ENCODE peak calls at places on chromosomes 5 and 9, in four cellular contexts. One of them, this sample, is unnamed.

GRCh38 chr9:76049341-76049740 is 158.9 kb downstream of the PCSK5 start:
- DNase-seq in left ventricle myocardium inferior: no peak
- DNase-seq in DND-41: no peak
- DNase-seq in transverse colon: peak; percentile 80
- DNase-seq in this sample: no peak

GRCh38 chr9:95515272-95516113 is 1.3 kb downstream of the PTCH1 start:
- DNase-seq in left ventricle myocardium inferior: no peak
- DNase-seq in DND-41: no peak
- DNase-seq in transverse colon: peak; percentile 37
- DNase-seq in this sample: no peak

GRCh38 chr5:171115519-171115918 is 193.5 kb upstream of the TLX3 start:
- DNase-seq in left ventricle myocardium inferior: no peak
- DNase-seq in DND-41: no peak
- DNase-seq in transverse colon: no peak
- DNase-seq in this sample: no peak

GRCh38 chr5:32223972-32224608 is 50.0 kb upstream of the GOLPH3 start:
- DNase-seq in left ventricle myocardium inferior: no peak
- DNase-seq in DND-41: no peak
- DNase-seq in transverse colon: no peak
- DNase-seq in this sample: peak; percentile 40

GRCh38 chr9:129340427-129341196 is 162.6 kb upstream of the IER5L start:
- DNase-seq in left ventricle myocardium inferior: no peak
- DNase-seq in DND-41: no peak
- DNase-seq in transverse colon: no peak
- DNase-seq in this sample: no peak

GRCh38 chr5:7995688-7996294 is 126.8 kb downstream of the MTRR start:
- DNase-seq in left ventricle myocardium inferior: no peak
- DNase-seq in DND-41: no peak
- DNase-seq in transverse colon: no peak
- DNase-seq in this sample: no peak

GRCh38 chr9:80410106-80410505 is 838.3 kb downstream of the TLE4 start:
- DNase-seq in left ventricle myocardium inferior: no peak
- DNase-seq in DND-41: no peak
- DNase-seq in transverse colon: no peak
- DNase-seq in this sample: no peak

GRCh38 chr5:139251281-139251687 is 42.3 kb upstream of the MATR3 start:
- DNase-seq in left ventricle myocardium inferior: no peak
- DNase-seq in DND-41: peak; percentile 18
- DNase-seq in transverse colon: peak; percentile 29
- DNase-seq in this sample: no peak

GRCh38 chr9:100714372-100715099 is 136.7 kb downstream of the CAVIN4 start:
- DNase-seq in left ventricle myocardium inferior: peak; percentile 30
- DNase-seq in DND-41: peak; percentile 50
- DNase-seq in transverse colon: peak; percentile 50
- DNase-seq in this sample: peak; percentile 17

GRCh38 chr9:132181796-132182521 is 20.1 kb downstream of the NTNG2 start:
- DNase-seq in left ventricle myocardium inferior: peak; percentile 58
- DNase-seq in DND-41: no peak
- DNase-seq in transverse colon: no peak
- DNase-seq in this sample: no peak

GRCh38 chr5:120604898-120605297 is 140.8 kb downstream of the PRR16 start:
- DNase-seq in left ventricle myocardium inferior: no peak
- DNase-seq in DND-41: no peak
- DNase-seq in transverse colon: no peak
- DNase-seq in this sample: peak; percentile 83

GRCh38 chr5:14628346-14628745 is 36.2 kb upstream of the OTULIN start:
- DNase-seq in left ventricle myocardium inferior: no peak
- DNase-seq in DND-41: peak; percentile 73
- DNase-seq in transverse colon: no peak
- DNase-seq in this sample: peak; percentile 35

GRCh38 chr5:62385136-62385535 is 18.6 kb downstream of the DIMT1 start:
- DNase-seq in left ventricle myocardium inferior: no peak
- DNase-seq in DND-41: no peak
- DNase-seq in transverse colon: no peak
- DNase-seq in this sample: no peak

GRCh38 chr9:97632406-97632991 is 669 bp downstream of the TSTD2 start:
- DNase-seq in left ventricle myocardium inferior: peak; percentile 39
- DNase-seq in DND-41: peak; percentile 39
- DNase-seq in transverse colon: peak; percentile 60
- DNase-seq in this sample: peak; percentile 56

GRCh38 chr9:85163415-85163814 is 493.9 kb downstream of the NTRK2 start:
- DNase-seq in left ventricle myocardium inferior: no peak
- DNase-seq in DND-41: no peak
- DNase-seq in transverse colon: no peak
- DNase-seq in this sample: no peak

GRCh38 chr9:6415266-6415665 is 2.3 kb downstream of the UHRF2 start:
- DNase-seq in left ventricle myocardium inferior: no peak
- DNase-seq in DND-41: no peak
- DNase-seq in transverse colon: no peak
- DNase-seq in this sample: no peak

GRCh38 chr9:74555015-74555414 is 57.9 kb downstream of the RORB start:
- DNase-seq in left ventricle myocardium inferior: no peak
- DNase-seq in DND-41: no peak
- DNase-seq in transverse colon: no peak
- DNase-seq in this sample: no peak

GRCh38 chr9:111938427-111938800 is 41.8 kb downstream of the UGCG start:
- DNase-seq in left ventricle myocardium inferior: no peak
- DNase-seq in DND-41: no peak
- DNase-seq in transverse colon: no peak
- DNase-seq in this sample: no peak

GRCh38 chr5:172692981-172693380 is 51.9 kb downstream of the NEURL1B start:
- DNase-seq in left ventricle myocardium inferior: no peak
- DNase-seq in DND-41: no peak
- DNase-seq in transverse colon: no peak
- DNase-seq in this sample: no peak

GRCh38 chr5:68683632-68684035 is 410.2 kb upstream of the SLC30A5 start:
- DNase-seq in left ventricle myocardium inferior: no peak
- DNase-seq in DND-41: no peak
- DNase-seq in transverse colon: no peak
- DNase-seq in this sample: peak; percentile 90

GRCh38 chr5:173880306-173880985 is 7.7 kb upstream of the CPEB4 start:
- DNase-seq in left ventricle myocardium inferior: no peak
- DNase-seq in DND-41: no peak
- DNase-seq in transverse colon: no peak
- DNase-seq in this sample: no peak

GRCh38 chr5:143913008-143913752 is 101.2 kb downstream of the HMHB1 start:
- DNase-seq in left ventricle myocardium inferior: no peak
- DNase-seq in DND-41: no peak
- DNase-seq in transverse colon: no peak
- DNase-seq in this sample: no peak

GRCh38 chr5:128279345-128279744 is 195.8 kb downstream of the SLC12A2 start:
- DNase-seq in left ventricle myocardium inferior: no peak
- DNase-seq in DND-41: no peak
- DNase-seq in transverse colon: no peak
- DNase-seq in this sample: no peak

GRCh38 chr5:96940586-96940985 is 4.7 kb downstream of the LNPEP start:
- DNase-seq in left ventricle myocardium inferior: no peak
- DNase-seq in DND-41: no peak
- DNase-seq in transverse colon: no peak
- DNase-seq in this sample: no peak
- TF ChIP-seq CTCF in left ventricle myocardium inferior: no peak
- TF ChIP-seq CTCF in DND-41: no peak
- TF ChIP-seq CTCF in transverse colon: no peak
- TF ChIP-seq CTCF in this sample: no peak

GRCh38 chr9:4276856-4277255 is 23.0 kb downstream of the GLIS3 start:
- DNase-seq in left ventricle myocardium inferior: no peak
- DNase-seq in DND-41: no peak
- DNase-seq in transverse colon: no peak
- DNase-seq in this sample: no peak

GRCh38 chr9:4266602-4267001 is 33.3 kb downstream of the GLIS3 start:
- DNase-seq in left ventricle myocardium inferior: no peak
- DNase-seq in DND-41: no peak
- DNase-seq in transverse colon: no peak
- DNase-seq in this sample: no peak

GRCh38 chr9:4269872-4270271 is 30.0 kb downstream of the GLIS3 start:
- DNase-seq in left ventricle myocardium inferior: no peak
- DNase-seq in DND-41: no peak
- DNase-seq in transverse colon: no peak
- DNase-seq in this sample: no peak

GRCh38 chr9:4277531-4277991 is 22.3 kb downstream of the GLIS3 start:
- DNase-seq in left ventricle myocardium inferior: no peak
- DNase-seq in DND-41: no peak
- DNase-seq in transverse colon: no peak
- DNase-seq in this sample: no peak

GRCh38 chr9:4272141-4272540 is 27.7 kb downstream of the GLIS3 start:
- DNase-seq in left ventricle myocardium inferior: no peak
- DNase-seq in DND-41: no peak
- DNase-seq in transverse colon: no peak
- DNase-seq in this sample: no peak
- H3K4me3 ChIP-seq in left ventricle myocardium inferior: no peak overlapping the region
- H3K4me3 ChIP-seq in DND-41: no peak overlapping the region
- H3K4me3 ChIP-seq in transverse colon: no peak overlapping the region
- H3K4me3 ChIP-seq in this sample: no peak overlapping the region

GRCh38 chr5:38404667-38405276 is 146.4 kb downstream of the EGFLAM start:
- DNase-seq in left ventricle myocardium inferior: no peak
- DNase-seq in DND-41: no peak
- DNase-seq in transverse colon: no peak
- DNase-seq in this sample: no peak
- TF ChIP-seq CTCF in left ventricle myocardium inferior: peak; percentile 40
- TF ChIP-seq CTCF in DND-41: peak; percentile 37
- TF ChIP-seq CTCF in transverse colon: no peak
- TF ChIP-seq CTCF in this sample: peak; percentile 21

GRCh38 chr5:124261133-124261532 is 485.3 kb downstream of the ZNF608 start:
- DNase-seq in left ventricle myocardium inferior: no peak
- DNase-seq in DND-41: no peak
- DNase-seq in transverse colon: no peak
- DNase-seq in this sample: no peak

GRCh38 chr5:124264499-124264898 is 481.9 kb downstream of the ZNF608 start:
- DNase-seq in left ventricle myocardium inferior: no peak
- DNase-seq in DND-41: no peak
- DNase-seq in transverse colon: no peak
- DNase-seq in this sample: no peak

GRCh38 chr5:124262443-124262842 is 484.0 kb downstream of the ZNF608 start:
- DNase-seq in left ventricle myocardium inferior: no peak
- DNase-seq in DND-41: no peak
- DNase-seq in transverse colon: no peak
- DNase-seq in this sample: no peak

GRCh38 chr5:124263172-124263571 is 483.3 kb downstream of the ZNF608 start:
- DNase-seq in left ventricle myocardium inferior: no peak
- DNase-seq in DND-41: no peak
- DNase-seq in transverse colon: no peak
- DNase-seq in this sample: no peak

GRCh38 chr5:124263680-124264491 is 482.6 kb downstream of the ZNF608 start:
- DNase-seq in left ventricle myocardium inferior: no peak
- DNase-seq in DND-41: no peak
- DNase-seq in transverse colon: no peak
- DNase-seq in this sample: no peak
- H3K4me3 ChIP-seq in left ventricle myocardium inferior: no peak overlapping the region
- H3K4me3 ChIP-seq in DND-41: no peak overlapping the region
- H3K4me3 ChIP-seq in transverse colon: no peak overlapping the region
- H3K4me3 ChIP-seq in this sample: no peak overlapping the region

DNA sequence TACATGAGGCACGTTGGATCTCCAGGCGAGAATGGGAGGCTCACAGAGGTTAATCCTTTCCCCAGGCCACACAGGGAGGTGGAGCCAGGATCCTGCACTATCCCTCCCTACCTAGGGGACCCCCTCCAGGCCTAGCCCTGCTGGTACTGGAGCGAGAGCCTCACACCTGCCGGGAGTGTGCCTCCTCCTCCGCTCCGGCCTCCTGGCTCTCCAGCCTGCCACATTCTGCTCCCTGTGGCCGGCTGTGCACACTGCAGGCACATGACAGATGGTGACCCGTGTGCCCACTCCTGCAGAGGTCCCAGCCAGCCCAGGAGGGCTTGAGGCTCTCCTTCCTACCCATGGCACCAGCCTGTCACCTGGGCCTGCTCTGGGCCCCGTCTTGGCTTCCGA is 93.4 kb downstream of the RXRA start:
- DNase-seq in left ventricle myocardium inferior: no peak
- DNase-seq in DND-41: no peak
- DNase-seq in transverse colon: no peak
- DNase-seq in this sample: no peak
- TF ChIP-seq CTCF in left ventricle myocardium inferior: peak; percentile 41
- TF ChIP-seq CTCF in DND-41: peak; percentile 41
- TF ChIP-seq CTCF in transverse colon: peak; percentile 24
- TF ChIP-seq CTCF in this sample: peak; percentile 34

GRCh38 chr9:124774131-124774978 is 2.6 kb upstream of the OLFML2A start:
- DNase-seq in left ventricle myocardium inferior: peak; percentile 87
- DNase-seq in DND-41: peak; percentile 80
- DNase-seq in transverse colon: peak; percentile 89
- DNase-seq in this sample: peak; percentile 70
- H3K4me3 ChIP-seq in left ventricle myocardium inferior: no peak overlapping the region
- H3K4me3 ChIP-seq in DND-41: no peak overlapping the region
- H3K4me3 ChIP-seq in transverse colon: no peak overlapping the region
- H3K4me3 ChIP-seq in this sample: no peak overlapping the region

GRCh38 chr5:55231476-55232193 is 1.8 kb downstream of the CCNO start:
- DNase-seq in left ventricle myocardium inferior: no peak
- DNase-seq in DND-41: no peak
- DNase-seq in transverse colon: peak; percentile 51
- DNase-seq in this sample: no peak
- TF ChIP-seq CTCF in left ventricle myocardium inferior: no peak
- TF ChIP-seq CTCF in DND-41: no peak
- TF ChIP-seq CTCF in transverse colon: no peak
- TF ChIP-seq CTCF in this sample: no peak

This sample was measured in HFF-Myc.